ENCODE peak calls at places on chromosomes 7 and 10, in ten cellular contexts. D, E, K, G, A, V, P, S, Y and N are unnamed samples.

GRCh38 chr10:34650156-34650555 is 164.9 kb downstream of the PARD3 start:
- DNase-seq in Y (no peak), V (no peak), G (no peak), A (no peak), S (no peak), K (no peak), E (no peak), D (no peak), P (no peak), N (no peak)

GRCh38 chr7:38232475-38233366 is 40.7 kb downstream of the TARP start:
- DNase-seq in G (no peak), V (no peak), D (peak; percentile 72), K (peak; percentile 78), S (no peak), Y (peak; percentile 68), E (no peak), P (peak; percentile 81), A (no peak), N (no peak)

GRCh38 chr7:116330961-116331360 is 120.6 kb downstream of the TES start:
- DNase-seq in E (no peak), K (no peak), V (no peak), D (peak; percentile 85), S (no peak), A (no peak), G (no peak), P (no peak), Y (no peak), N (no peak)

GRCh38 chr7:27248911-27249723 is 6.5 kb downstream of the EVX1 start:
- DNase-seq in P (no peak), K (no peak), S (no peak), E (no peak), G (peak; percentile 47), V (peak; percentile 71), Y (no peak), A (no peak), D (no peak), N (no peak)

GRCh38 chr10:128150045-128150493 is 23.8 kb upstream of the MKI67 start:
- DNase-seq in P (peak; percentile 79), E (peak; percentile 51), V (no peak), A (peak; percentile 70), K (peak; percentile 77), D (peak; percentile 41), Y (peak; percentile 83), S (peak; percentile 44), G (peak; percentile 66), N (peak; percentile 16)

GRCh38 chr10:30438016-30438850 is 4.2 kb downstream of the MAP3K8 start:
- DNase-seq in K (no peak), P (no peak), S (no peak), D (no peak), V (no peak), E (peak; percentile 63), Y (no peak), G (peak; percentile 58), A (no peak), N (no peak)

GRCh38 chr7:102469351-102469971 is 4.7 kb downstream of the LRWD1 start:
- DNase-seq in P (no peak), G (no peak), A (no peak), V (no peak), E (no peak), K (no peak), S (no peak), D (no peak), Y (peak; percentile 53), N (no peak)

GRCh38 chr10:38016354-38016753 is 5.9 kb downstream of the ZNF33A start:
- DNase-seq in D (no peak), E (no peak), S (no peak), Y (no peak), G (no peak), K (no peak), A (no peak), V (no peak), P (no peak), N (no peak)

GRCh38 chr7:105204520-105204919 is 184.2 kb downstream of the SRPK2 start:
- DNase-seq in P (no peak), G (no peak), S (no peak), D (no peak), Y (no peak), V (no peak), E (no peak), K (no peak), A (no peak), N (no peak)

GRCh38 chr10:102752934-102753664 is 9.4 kb downstream of the WBP1L start:
- DNase-seq in A (no peak), D (peak; percentile 84), G (peak; percentile 87), S (no peak), K (no peak), E (peak; percentile 91), V (peak; percentile 50), P (peak; percentile 42), Y (no peak), N (no peak)

GRCh38 chr7:134343136-134343535 is 26.4 kb upstream of the SLC35B4 start:
- DNase-seq in P (no peak), K (no peak), E (no peak), D (no peak), S (no peak), G (no peak), Y (no peak), A (no peak), V (no peak), N (no peak)

GRCh38 chr7:99086532-99086931 is 57.4 kb downstream of the SMURF1 start:
- DNase-seq in D (no peak), Y (no peak), G (no peak), V (no peak), K (no peak), P (no peak), S (no peak), A (no peak), E (no peak), N (no peak)

GRCh38 chr7:108088729-108089128 is 41.4 kb downstream of the LAMB4 start:
- DNase-seq in A (no peak), G (no peak), E (peak; percentile 12), Y (no peak), S (no peak), K (no peak), P (no peak), D (no peak), V (peak; percentile 26), N (no peak)

GRCh38 chr7:36487756-36488336 is 98.2 kb downstream of the ANLN start:
- DNase-seq in E (peak; percentile 68), Y (peak; percentile 74), S (peak; percentile 49), K (peak; percentile 26), A (peak; percentile 49), V (peak; percentile 81), D (peak; percentile 70), G (peak; percentile 78), P (peak; percentile 64), N (peak; percentile 72)

GRCh38 chr10:75542084-75542483 is 110.7 kb downstream of the LRMDA start:
- DNase-seq in K (no peak), S (no peak), D (no peak), V (no peak), Y (no peak), P (no peak), E (no peak), A (no peak), G (no peak), N (no peak)